ENCODE peak calls at places on chromosome 3, in seven cellular contexts. Z, L, A, U, W, G and V are unnamed samples.

GRCh38 chr3:135041586-135041985 is 246.5 kb downstream of the EPHB1 start:
- DNase-seq in Z (no peak), L (no peak), A (no peak), U (no peak), W (no peak), G (no peak), V (no peak)

GRCh38 chr3:131772278-131772893 is 262.4 kb downstream of the CPNE4 start:
- DNase-seq in Z (no peak), L (no peak), A (no peak), U (no peak), W (no peak), G (no peak), V (no peak)

GRCh38 chr3:196237203-196237602 is 20.9 kb downstream of the SLC51A start:
- DNase-seq in Z (no peak), L (no peak), A (no peak), U (no peak), W (no peak), G (no peak), V (no peak)

GRCh38 chr3:38027466-38028465 is 1.7 kb downstream of the PLCD1 start:
- DNase-seq in Z (no peak), L (peak), A (no peak), U (no peak), W (no peak), G (no peak), V (no peak)

GRCh38 chr3:109241459-109241858 is 74.9 kb downstream of the DPPA2 start:
- DNase-seq in Z (no peak), L (no peak), A (no peak), U (no peak), W (no peak), G (no peak), V (no peak)

GRCh38 chr3:38907426-38907825 is 91.4 kb upstream of the SCN10A start:
- DNase-seq in Z (no peak), L (no peak), A (no peak), U (no peak), W (no peak), G (no peak), V (no peak)

GRCh38 chr3:14203521-14204079 is 25.0 kb downstream of the LSM3 start:
- DNase-seq in Z (peak), L (no peak), A (peak), U (no peak), W (peak), G (peak), V (peak)

GRCh38 chr3:37475435-37475834 is 301.1 kb upstream of the LRRFIP2 start:
- DNase-seq in Z (no peak), L (no peak), A (no peak), U (no peak), W (no peak), G (no peak), V (no peak)

GRCh38 chr3:172314616-172315015 is 133.6 kb downstream of the GHSR start:
- DNase-seq in Z (no peak), L (no peak), A (no peak), U (no peak), W (no peak), G (no peak), V (no peak)

GRCh38 chr3:173993299-173993698 is 595.8 kb downstream of the NLGN1 start:
- DNase-seq in Z (no peak), L (no peak), A (peak), U (no peak), W (no peak), G (peak), V (no peak)

GRCh38 chr3:140434261-140434905 is 243.5 kb upstream of the TRIM42 start:
- DNase-seq in Z (no peak), L (no peak), A (no peak), U (no peak), W (no peak), G (no peak), V (no peak)

GRCh38 chr3:77513541-77513940 is 473.6 kb downstream of the ROBO2 start:
- DNase-seq in Z (no peak), L (no peak), A (no peak), U (no peak), W (no peak), G (no peak), V (no peak)

GRCh38 chr3:156643729-156644389 is 30.5 kb upstream of the TIPARP start:
- DNase-seq in Z (no peak), L (no peak), A (no peak), U (no peak), W (no peak), G (no peak), V (no peak)

GRCh38 chr3:66261318-66261717 is 40.5 kb downstream of the SLC25A26 start:
- DNase-seq in Z (no peak), L (no peak), A (no peak), U (no peak), W (no peak), G (no peak), V (no peak)

GRCh38 chr3:180855364-180855763 is 57.1 kb upstream of the FXR1 start:
- DNase-seq in Z (no peak), L (no peak), A (peak), U (no peak), W (no peak), G (no peak), V (no peak)

GRCh38 chr3:634511-634910 is 437.9 kb downstream of the CHL1 start:
- DNase-seq in Z (no peak), L (no peak), A (no peak), U (no peak), W (no peak), G (no peak), V (no peak)

GRCh38 chr3:159881828-159882309 is 106.8 kb upstream of the IL12A start:
- DNase-seq in Z (no peak), L (no peak), A (no peak), U (no peak), W (peak), G (no peak), V (no peak)

GRCh38 chr3:31957106-31957505 is 24.0 kb downstream of the OSBPL10 start:
- DNase-seq in Z (no peak), L (no peak), A (no peak), U (no peak), W (no peak), G (no peak), V (no peak)

GRCh38 chr3:37603722-37604121 is 258.0 kb upstream of the CTDSPL start:
- DNase-seq in Z (no peak), L (no peak), A (no peak), U (no peak), W (no peak), G (no peak), V (no peak)

GRCh38 chr3:105539897-105540296 is 173.2 kb downstream of the ALCAM start:
- DNase-seq in Z (no peak), L (no peak), A (no peak), U (no peak), W (no peak), G (no peak), V (no peak)

GRCh38 chr3:38805765-38806386 is 10.1 kb downstream of the SCN10A start:
- DNase-seq in Z (no peak), L (no peak), A (peak), U (peak), W (no peak), G (peak), V (peak)

GRCh38 chr3:101876142-101876541 is 26.8 kb downstream of the NFKBIZ start:
- DNase-seq in Z (no peak), L (no peak), A (no peak), U (no peak), W (no peak), G (no peak), V (no peak)

GRCh38 chr3:101065962-101066361 is 72.7 kb upstream of the ABI3BP start:
- DNase-seq in Z (no peak), L (no peak), A (no peak), U (no peak), W (no peak), G (peak), V (no peak)

GRCh38 chr3:49399467-49399866 is 12.3 kb downstream of the RHOA start:
- DNase-seq in Z (no peak), L (no peak), A (no peak), U (no peak), W (no peak), G (no peak), V (no peak)

DNA sequence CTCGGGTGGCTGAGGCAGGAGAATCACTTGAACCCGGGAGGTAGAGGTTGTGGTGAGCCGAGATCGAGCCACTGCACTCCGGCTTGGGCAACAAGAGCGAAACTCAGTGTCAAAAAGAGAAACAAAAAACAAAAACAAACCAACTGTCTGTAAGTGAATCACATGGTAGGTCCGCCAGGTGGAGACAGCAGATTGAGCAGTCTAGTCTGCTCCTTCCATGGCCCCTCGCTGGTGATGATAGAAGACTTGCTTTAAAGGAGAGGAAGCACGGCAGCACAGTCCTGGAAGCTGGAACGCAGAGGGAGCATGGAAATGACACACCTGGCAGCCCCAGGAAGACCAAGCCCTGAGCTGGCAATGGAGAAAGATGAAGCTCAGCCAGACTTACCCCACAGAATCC is 31.4 kb upstream of the MGLL start:
- DNase-seq in Z (no peak), L (no peak), A (no peak), U (no peak), W (no peak), G (no peak), V (peak)
- TF ChIP-seq CTCF in Z (no peak), L (no peak), A (no peak), U (no peak), W (no peak), G (no peak), V (no peak)

GRCh38 chr3:51280171-51280570 is 104.9 kb upstream of the MANF start:
- DNase-seq in Z (peak), L (no peak), A (no peak), U (no peak), W (no peak), G (no peak), V (no peak)

GRCh38 chr3:51275096-51275805 is 109.8 kb upstream of the MANF start:
- DNase-seq in Z (no peak), L (no peak), A (no peak), U (no peak), W (no peak), G (no peak), V (no peak)

GRCh38 chr3:51279448-51279847 is 105.6 kb upstream of the MANF start:
- DNase-seq in Z (no peak), L (no peak), A (no peak), U (no peak), W (no peak), G (no peak), V (no peak)

GRCh38 chr3:51274052-51274451 is 111.0 kb upstream of the MANF start:
- DNase-seq in Z (no peak), L (no peak), A (no peak), U (no peak), W (no peak), G (no peak), V (no peak)

GRCh38 chr3:51276046-51276445 is 109.0 kb upstream of the MANF start:
- DNase-seq in Z (no peak), L (no peak), A (no peak), U (no peak), W (no peak), G (no peak), V (no peak)
- TF ChIP-seq CTCF in Z (no peak), L (no peak), A (no peak), U (no peak), W (no peak), G (no peak), V (no peak)

GRCh38 chr3:147377412-147378185 is 28.7 kb downstream of the ZIC4 start:
- DNase-seq in Z (no peak), L (no peak), A (no peak), U (no peak), W (no peak), G (no peak), V (no peak)
- TF ChIP-seq CTCF in Z (no peak), L (no peak), A (no peak), U (no peak), W (no peak), G (no peak), V (no peak)

DNA sequence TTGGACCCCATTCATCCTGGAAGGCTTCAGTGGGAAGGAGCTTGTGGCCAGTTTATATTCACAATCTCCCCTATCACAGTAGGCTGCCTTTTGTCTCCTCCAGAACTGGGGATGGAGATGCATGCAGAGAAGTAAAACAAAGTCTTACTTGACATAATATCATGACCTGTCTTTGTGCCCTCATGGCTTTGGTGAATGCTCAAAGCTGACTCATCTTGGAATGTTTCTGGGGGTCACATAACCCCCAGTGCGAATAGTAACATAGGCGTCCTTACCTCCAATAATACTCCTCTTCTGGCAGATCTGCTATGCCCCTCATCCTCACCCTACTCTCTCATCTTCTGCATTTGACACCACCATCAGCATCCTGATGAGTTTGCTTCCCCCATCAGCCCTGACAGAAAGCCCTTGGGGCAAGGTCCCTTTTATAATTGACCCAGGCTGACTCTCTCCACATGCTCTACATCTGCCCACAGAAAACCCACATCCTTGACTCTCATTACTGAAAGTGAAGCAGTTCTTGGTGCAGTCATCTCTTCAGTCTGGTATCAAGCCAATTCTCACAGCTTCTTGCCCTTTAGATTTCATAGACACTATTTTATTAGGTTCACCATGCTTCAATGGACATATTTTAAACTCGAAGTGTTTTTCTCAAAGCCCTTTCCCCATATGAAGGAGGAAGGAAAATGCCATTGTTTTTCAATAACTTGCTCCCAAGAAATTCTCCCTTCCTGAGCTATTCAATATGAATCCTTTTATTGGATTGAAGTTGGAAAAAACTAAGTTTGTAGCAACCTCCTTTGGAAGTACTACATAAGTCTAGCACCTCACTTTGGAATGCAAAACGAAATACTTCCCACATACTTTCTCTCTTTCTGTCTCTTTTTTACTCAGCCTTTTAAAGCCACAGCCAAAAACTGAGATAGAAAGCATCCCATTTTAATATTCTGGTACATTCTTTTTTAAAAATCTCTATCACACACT is 36.6 kb downstream of the OSTN start:
- DNase-seq in Z (no peak), L (no peak), A (no peak), U (no peak), W (no peak), G (peak), V (no peak)
- TF ChIP-seq CTCF in Z (no peak), L (no peak), A (no peak), U (no peak), W (no peak), G (no peak), V (no peak)

GRCh38 chr3:8421267-8421666 is 80.4 kb upstream of the LMCD1 start:
- DNase-seq in Z (no peak), L (no peak), A (no peak), U (no peak), W (no peak), G (no peak), V (no peak)
- TF ChIP-seq CTCF in Z (no peak), L (no peak), A (no peak), U (no peak), W (no peak), G (no peak), V (no peak)